ENCODE peak calls at places on chromosomes 12 and 14, in four cellular contexts. A, Q, I and X are unnamed samples.
A peak's percentile ranks its signal among the peaks of the same experiment; 100 is the strongest.

GRCh38 chr12:93127582-93128331 is 198.7 kb upstream of the EEA1 start:
- DNase-seq in A (peak; percentile 81), Q (no peak), I (peak; percentile 41), X (peak; percentile 27)

GRCh38 chr14:100849432-100849831 is 23.5 kb downstream of the MEG3 start:
- DNase-seq in A (no peak), Q (no peak), I (no peak), X (no peak)

GRCh38 chr12:51389302-51389999 is 1.8 kb downstream of the GALNT6 start:
- DNase-seq in A (no peak), Q (no peak), I (no peak), X (no peak)

GRCh38 chr14:88798161-88798560 is 5.4 kb upstream of the EML5 start:
- DNase-seq in A (no peak), Q (no peak), I (no peak), X (no peak)

GRCh38 chr12:15522574-15523187 is 200.4 kb downstream of the PTPRO start:
- DNase-seq in A (no peak), Q (no peak), I (no peak), X (peak; percentile 9)

GRCh38 chr12:131229426-131230339 is 276.0 kb downstream of the ADGRD1 start:
- DNase-seq in A (no peak), Q (no peak), I (no peak), X (peak; percentile 90)

GRCh38 chr12:125089626-125090025 is 24.4 kb downstream of the AACS start:
- DNase-seq in A (no peak), Q (no peak), I (no peak), X (no peak)

GRCh38 chr12:106739815-106740552 is 34.5 kb upstream of the RIC8B start:
- DNase-seq in A (no peak), Q (no peak), I (no peak), X (no peak)

GRCh38 chr14:39665084-39665483 is 232.9 kb upstream of the FBXO33 start:
- DNase-seq in A (no peak), Q (no peak), I (no peak), X (no peak)

GRCh38 chr12:94289551-94290312 is 141.4 kb downstream of the PLXNC1 start:
- DNase-seq in A (no peak), Q (no peak), I (no peak), X (no peak)

GRCh38 chr14:75609606-75610476 is 31.4 kb downstream of the FLVCR2 start:
- DNase-seq in A (no peak), Q (no peak), I (no peak), X (no peak)

GRCh38 chr12:11561416-11561815 is 88.1 kb upstream of the ETV6 start:
- DNase-seq in A (no peak), Q (no peak), I (no peak), X (no peak)

GRCh38 chr12:123591702-123592481 is 7.5 kb downstream of the TMED2 start:
- DNase-seq in A (no peak), Q (no peak), I (no peak), X (no peak)

GRCh38 chr12:132771126-132771838 is 9.7 kb upstream of the ANKLE2 start:
- DNase-seq in A (no peak), Q (no peak), I (no peak), X (no peak)

GRCh38 chr12:99966429-99966828 is 18.3 kb downstream of the ANKS1B start:
- DNase-seq in A (no peak), Q (no peak), I (no peak), X (no peak)

GRCh38 chr14:57401501-57401900 is 11.1 kb downstream of the NAA30 start:
- DNase-seq in A (no peak), Q (no peak), I (no peak), X (no peak)

GRCh38 chr14:75418779-75419768 is 8.7 kb upstream of the JDP2 start:
- DNase-seq in A (no peak), Q (no peak), I (no peak), X (peak; percentile 86)

GRCh38 chr14:104333903-104334811 is 195.8 kb downstream of the KIF26A start:
- DNase-seq in A (no peak), Q (no peak), I (no peak), X (peak; percentile 59)

GRCh38 chr12:72323881-72324280 is 51.7 kb downstream of the TRHDE start:
- DNase-seq in A (no peak), Q (no peak), I (no peak), X (no peak)

GRCh38 chr12:24600996-24601395 is 347.9 kb downstream of the BCAT1 start:
- DNase-seq in A (no peak), Q (peak; percentile 45), I (no peak), X (no peak)

GRCh38 chr12:99920561-99920960 is 64.2 kb downstream of the ANKS1B start:
- DNase-seq in A (no peak), Q (no peak), I (no peak), X (no peak)

GRCh38 chr14:100348253-100348729 is 25.2 kb downstream of the SLC25A47 start:
- DNase-seq in A (no peak), Q (no peak), I (no peak), X (peak; percentile 19)

GRCh38 chr14:45251912-45252311 is 1.1 kb downstream of the MIS18BP1 start:
- DNase-seq in A (no peak), Q (no peak), I (no peak), X (no peak)

GRCh38 chr14:71193663-71194062 is 286.4 kb downstream of the PCNX1 start:
- DNase-seq in A (no peak), Q (no peak), I (no peak), X (no peak)

GRCh38 chr14:54169254-54169924 is 212.8 kb upstream of the BMP4 start:
- DNase-seq in A (no peak), Q (no peak), I (no peak), X (no peak)

GRCh38 chr12:18345021-18345735 is 83.9 kb downstream of the PIK3C2G start:
- DNase-seq in A (no peak), Q (no peak), I (no peak), X (no peak)

GRCh38 chr12:96912261-96912660 is 5.2 kb downstream of the NEDD1 start:
- DNase-seq in A (no peak), Q (no peak), I (no peak), X (no peak)

GRCh38 chr14:74514471-74514932 is 20.9 kb downstream of the ISCA2 start:
- DNase-seq in A (peak; percentile 51), Q (no peak), I (peak; percentile 70), X (peak; percentile 48)

GRCh38 chr14:102262894-102263462 is 42.0 kb downstream of the MOK start:
- DNase-seq in A (no peak), Q (peak; percentile 55), I (no peak), X (peak; percentile 71)

GRCh38 chr12:93442411-93443340 is 929 bp upstream of the UBE2N start:
- DNase-seq in A (no peak), Q (no peak), I (no peak), X (peak; percentile 16)

GRCh38 chr12:132284071-132284492 is 45.3 kb downstream of the GALNT9 start:
- DNase-seq in A (no peak), Q (no peak), I (peak; percentile 6), X (no peak)

GRCh38 chr12:107917912-107918800 is 143.7 kb downstream of the ASCL4 start:
- DNase-seq in A (no peak), Q (no peak), I (no peak), X (peak; percentile 77)

GRCh38 chr12:32471601-32472001 is 72.2 kb downstream of the FGD4 start:
- DNase-seq in A (no peak), Q (no peak), I (no peak), X (no peak)

GRCh38 chr14:65453807-65454480 is 41.4 kb downstream of the FUT8 start:
- DNase-seq in A (no peak), Q (no peak), I (no peak), X (no peak)

GRCh38 chr14:74255281-74255680 is 16.0 kb downstream of the VSX2 start:
- DNase-seq in A (no peak), Q (no peak), I (no peak), X (no peak)

GRCh38 chr14:56172571-56172971 is 54.4 kb downstream of the PELI2 start:
- DNase-seq in A (no peak), Q (no peak), I (no peak), X (no peak)

GRCh38 chr14:40122978-40123648 is 690.9 kb upstream of the FBXO33 start:
- DNase-seq in A (no peak), Q (no peak), I (no peak), X (no peak)

GRCh38 chr14:92658160-92658559 is 90.3 kb downstream of the LGMN start:
- DNase-seq in A (no peak), Q (no peak), I (no peak), X (no peak)

GRCh38 chr14:92656306-92656705 is 92.1 kb downstream of the LGMN start:
- DNase-seq in A (no peak), Q (no peak), I (no peak), X (no peak)

GRCh38 chr14:92655372-92655771 is 93.1 kb downstream of the LGMN start:
- DNase-seq in A (no peak), Q (no peak), I (no peak), X (no peak)

GRCh38 chr14:92655802-92656201 is 92.6 kb downstream of the LGMN start:
- DNase-seq in A (no peak), Q (no peak), I (no peak), X (no peak)

GRCh38 chr14:92657457-92658142 is 90.8 kb downstream of the LGMN start:
- DNase-seq in A (peak; percentile 58), Q (no peak), I (peak; percentile 51), X (peak; percentile 64)
- H3K4me3 ChIP-seq in A (no peak overlapping the region), Q (no peak overlapping the region), I (no peak overlapping the region), X (no peak overlapping the region)

GRCh38 chr14:60485600-60486251 is at the start of gene C14orf39:
- DNase-seq in A (no peak), Q (no peak), I (peak; percentile 55), X (peak; percentile 75)
- H3K27me3 ChIP-seq in A (no peaks in the 10 kb centered on the region), Q (peaks cover 23% of the 10 kb centered on the region), I (peaks cover 10% of the 10 kb centered on the region), X (peaks cover 25% of the 10 kb centered on the region)

DNA sequence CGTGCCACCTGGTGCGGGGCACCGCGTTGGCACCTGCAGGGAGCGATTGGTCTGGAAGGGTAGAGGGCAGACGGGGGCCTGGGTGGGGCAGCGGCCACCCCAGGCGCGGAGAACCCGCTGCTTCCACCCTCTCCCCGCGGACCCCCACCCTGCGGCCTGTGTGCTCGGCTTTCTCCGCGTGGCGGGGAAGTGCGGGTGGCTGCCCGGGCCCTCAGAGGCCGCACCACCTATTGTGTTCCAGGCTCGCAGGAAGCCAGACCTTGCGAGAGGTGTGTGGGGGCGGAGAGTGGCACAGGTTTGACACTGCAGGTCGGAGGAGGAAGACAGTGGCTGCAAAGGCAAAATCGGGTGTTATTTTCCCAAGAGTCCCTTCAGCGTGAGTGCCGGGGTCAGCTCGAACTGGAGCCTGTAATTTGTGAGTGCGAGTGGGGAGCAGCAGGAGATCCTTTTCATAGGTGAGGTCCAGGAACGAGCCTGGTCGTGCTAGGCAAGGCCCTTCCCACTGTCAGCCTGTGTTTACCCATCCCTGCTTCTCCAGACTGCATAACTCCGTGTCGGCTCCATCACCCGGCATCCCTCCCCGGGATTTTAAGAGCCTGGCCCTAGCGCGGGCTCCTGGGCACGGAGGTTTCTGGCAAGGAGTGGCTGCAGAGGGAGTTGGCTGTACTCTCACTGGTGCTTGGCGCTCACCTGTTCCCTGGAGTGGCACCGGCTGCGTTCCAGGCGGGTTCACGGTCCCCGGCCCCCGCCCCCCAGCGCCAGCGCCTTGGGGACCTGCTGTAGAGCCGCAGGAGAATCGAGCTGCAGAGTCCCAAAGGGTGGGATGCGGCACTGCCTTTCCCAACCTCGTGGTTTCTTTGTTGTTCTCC is 930 bp downstream of the TBC1D30 start:
- DNase-seq in A (no peak), Q (no peak), I (no peak), X (peak; percentile 63)
- H3K36me3 ChIP-seq in A (no peaks in the 10 kb centered on the region), Q (no peaks in the 10 kb centered on the region), I (no peaks in the 10 kb centered on the region), X (no peaks in the 10 kb centered on the region)

GRCh38 chr14:94077823-94078222 is 3.2 kb downstream of the DDX24 start:
- DNase-seq in A (no peak), Q (no peak), I (no peak), X (no peak)
- H3K4me3 ChIP-seq in A (no peak overlapping the region), Q (no peak overlapping the region), I (peak overlapping the region; percentile 87), X (no peak overlapping the region)

GRCh38 chr14:59067135-59067894 is 121.2 kb upstream of the DAAM1 start:
- DNase-seq in A (no peak), Q (no peak), I (no peak), X (no peak)
- H3K27me3 ChIP-seq in A (no peaks in the 10 kb centered on the region), Q (peaks cover 3% of the 10 kb centered on the region), I (no peaks in the 10 kb centered on the region), X (no peaks in the 10 kb centered on the region)